ENCODE peak calls at places on chromosome 15, in four cellular contexts. U is HepG2, Y is K562, K is GM12878. I is an unnamed sample.

GRCh38 chr15:92801774-92802464 is 98.2 kb upstream of the CHD2 start:
- DNase-seq in U (peak), Y (peak), K (no peak), I (no peak)

GRCh38 chr15:81256916-81257315 is 60.2 kb downstream of the IL16 start:
- DNase-seq in U (no peak), Y (no peak), K (no peak), I (no peak)

GRCh38 chr15:87949214-87949933 is 307.2 kb downstream of the NTRK3 start:
- DNase-seq in U (no peak), Y (no peak), K (no peak), I (no peak)

GRCh38 chr15:57329582-57330367 is 46.5 kb upstream of the CGNL1 start:
- DNase-seq in U (no peak), Y (peak), K (no peak), I (no peak)

GRCh38 chr15:87755226-87755625 is 501.3 kb downstream of the NTRK3 start:
- DNase-seq in U (no peak), Y (no peak), K (no peak), I (no peak)

GRCh38 chr15:60000113-60000823 is 3.8 kb upstream of the FOXB1 start:
- DNase-seq in U (no peak), Y (no peak), K (no peak), I (no peak)

GRCh38 chr15:79370716-79371115 is 59.8 kb downstream of the TMED3 start:
- DNase-seq in U (no peak), Y (no peak), K (no peak), I (no peak)

GRCh38 chr15:65081758-65082157 is 5.2 kb downstream of the KBTBD13 start:
- DNase-seq in U (no peak), Y (no peak), K (no peak), I (no peak)

GRCh38 chr15:36880913-36881290 is 219.4 kb downstream of the MEIS2 start:
- DNase-seq in U (no peak), Y (no peak), K (no peak), I (no peak)

GRCh38 chr15:78302579-78302978 is 3.2 kb upstream of the SKIC8 start:
- DNase-seq in U (no peak), Y (no peak), K (no peak), I (no peak)

GRCh38 chr15:47786371-47786770 is 69.1 kb downstream of the SEMA6D start:
- DNase-seq in U (no peak), Y (no peak), K (no peak), I (no peak)

GRCh38 chr15:62455441-62455921 is 290.4 kb upstream of the C2CD4B start:
- DNase-seq in U (no peak), Y (no peak), K (no peak), I (no peak)

GRCh38 chr15:43484455-43484854 is 8.5 kb downstream of the TP53BP1 start:
- DNase-seq in U (no peak), Y (no peak), K (no peak), I (no peak)

GRCh38 chr15:58737298-58737697 is 12.2 kb downstream of the ADAM10 start:
- DNase-seq in U (no peak), Y (no peak), K (no peak), I (no peak)

GRCh38 chr15:40439461-40440299 is 1.1 kb upstream of the BAHD1 start:
- DNase-seq in U (peak), Y (peak), K (no peak), I (peak)

GRCh38 chr15:35485411-35485810 is 60.6 kb downstream of the DPH6 start:
- DNase-seq in U (no peak), Y (no peak), K (no peak), I (no peak)

GRCh38 chr15:42549052-42549491 is 434 bp downstream of the HAUS2 start:
- DNase-seq in U (peak), Y (no peak), K (no peak), I (no peak)

GRCh38 chr15:64842986-64843561 is 1.4 kb downstream of the PLEKHO2 start:
- DNase-seq in U (no peak), Y (no peak), K (no peak), I (no peak)

GRCh38 chr15:32131803-32132202 is 101.5 kb downstream of the CHRNA7 start:
- DNase-seq in U (no peak), Y (no peak), K (no peak), I (no peak)

GRCh38 chr15:75181780-75182179 is 19.9 kb upstream of the C15orf39 start:
- DNase-seq in U (peak), Y (no peak), K (no peak), I (no peak)

GRCh38 chr15:100264994-100265640 is 76.7 kb downstream of the ADAMTS17 start:
- DNase-seq in U (no peak), Y (no peak), K (no peak), I (peak)

GRCh38 chr15:60096157-60096556 is 92.0 kb downstream of the FOXB1 start:
- DNase-seq in U (no peak), Y (no peak), K (no peak), I (no peak)

GRCh38 chr15:65641723-65642475 is 20.2 kb downstream of the SLC24A1 start:
- DNase-seq in U (peak), Y (no peak), K (no peak), I (no peak)

GRCh38 chr15:69804786-69805185 is 292.9 kb downstream of the TLE3 start:
- DNase-seq in U (no peak), Y (no peak), K (no peak), I (no peak)

GRCh38 chr15:44033894-44034293 is 161.2 kb downstream of the FRMD5 start:
- DNase-seq in U (no peak), Y (no peak), K (no peak), I (no peak)

GRCh38 chr15:91068436-91068835 is 31.6 kb upstream of the SV2B start:
- DNase-seq in U (no peak), Y (no peak), K (no peak), I (no peak)

GRCh38 chr15:101424984-101425383 is 64.5 kb downstream of the PCSK6 start:
- DNase-seq in U (no peak), Y (no peak), K (no peak), I (no peak)

GRCh38 chr15:85711590-85712192 is 83.0 kb downstream of the KLHL25 start:
- DNase-seq in U (no peak), Y (no peak), K (no peak), I (no peak)

DNA sequence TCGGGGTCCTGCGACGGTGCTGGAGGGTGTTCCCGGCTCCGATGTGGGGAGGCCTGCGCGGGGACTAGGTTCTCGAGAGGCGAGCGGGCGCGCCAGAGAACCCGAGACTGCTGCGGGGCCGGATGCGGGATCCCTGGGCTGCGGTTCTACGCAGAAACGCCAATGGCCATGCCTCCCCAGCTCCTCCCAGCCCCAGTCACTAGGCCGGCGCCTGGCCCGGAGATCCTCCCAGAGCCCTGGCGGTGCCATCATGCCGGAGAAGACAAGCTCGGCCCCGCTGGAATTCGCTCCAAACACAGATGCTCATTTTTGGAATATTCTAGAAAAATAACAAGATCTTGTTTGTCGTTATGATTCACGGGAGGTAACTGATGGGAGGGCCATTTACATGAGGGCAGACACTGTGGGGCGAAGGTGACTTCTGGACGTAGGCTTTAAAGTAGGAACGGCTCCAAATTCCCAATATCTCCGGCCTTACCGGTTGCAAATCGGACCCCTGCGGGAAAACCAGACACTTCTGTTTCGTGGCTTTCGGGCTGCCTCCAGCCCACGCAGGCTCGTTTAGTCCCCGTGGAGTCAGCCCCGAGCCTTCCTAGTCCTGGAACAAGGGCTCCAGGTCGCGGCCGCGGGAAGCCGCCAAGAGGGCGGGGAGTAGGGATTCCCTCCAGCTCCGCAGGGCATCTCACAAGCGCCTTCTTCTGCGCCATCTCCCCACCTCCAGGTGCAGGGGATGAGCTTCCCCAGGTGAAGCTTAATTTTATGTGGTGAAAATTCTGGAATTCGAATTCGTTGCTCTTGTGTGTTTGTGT is 74.8 kb upstream of the POLG start:
- DNase-seq in U (no peak), Y (no peak), K (no peak), I (no peak)
- TF ChIP-seq FOXK2 in U (no peak), Y (no peak), K (no peak), I (no peak)

GRCh38 chr15:28123408-28124023 is 24.4 kb upstream of the OCA2 start:
- DNase-seq in U (peak), Y (peak), K (no peak), I (peak)
- TF ChIP-seq TARDBP in U (no peak), Y (no peak), K (no peak), I (no peak)

DNA sequence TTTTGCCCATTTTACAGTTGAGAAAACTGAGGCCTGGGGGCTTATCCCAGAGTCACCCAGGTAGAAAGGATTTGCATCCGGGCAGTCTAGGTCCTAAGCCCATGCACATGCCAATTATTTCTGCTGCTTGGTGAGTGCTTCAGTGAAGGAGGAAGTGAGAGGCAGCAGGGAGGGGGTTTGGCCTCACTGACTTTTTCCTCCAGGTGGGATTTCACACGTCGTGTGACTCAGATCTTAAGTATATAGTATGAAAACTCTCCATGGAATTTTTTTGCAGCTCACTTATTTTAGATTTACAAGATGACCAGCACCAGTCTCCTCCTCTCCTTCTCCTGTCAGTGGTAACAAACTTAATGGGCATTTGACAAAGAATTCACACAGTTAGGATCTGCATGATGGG is 4.6 kb downstream of the ITGA11 start:
- DNase-seq in U (no peak), Y (no peak), K (no peak), I (no peak)
- TF ChIP-seq FOXK2 in U (no peak), Y (no peak), K (no peak), I (no peak)

GRCh38 chr15:49435201-49435600 is 12.2 kb downstream of the FGF7 start:
- DNase-seq in U (no peak), Y (no peak), K (no peak), I (no peak)
- TF ChIP-seq TARDBP in U (no peak), Y (no peak), K (no peak), I (no peak)

GRCh38 chr15:96220657-96221056 is 109.8 kb upstream of the NR2F2 start:
- DNase-seq in U (no peak), Y (no peak), K (no peak), I (no peak)
- TF ChIP-seq FOXK2 in U (no peak), Y (no peak), K (no peak), I (no peak)

DNA sequence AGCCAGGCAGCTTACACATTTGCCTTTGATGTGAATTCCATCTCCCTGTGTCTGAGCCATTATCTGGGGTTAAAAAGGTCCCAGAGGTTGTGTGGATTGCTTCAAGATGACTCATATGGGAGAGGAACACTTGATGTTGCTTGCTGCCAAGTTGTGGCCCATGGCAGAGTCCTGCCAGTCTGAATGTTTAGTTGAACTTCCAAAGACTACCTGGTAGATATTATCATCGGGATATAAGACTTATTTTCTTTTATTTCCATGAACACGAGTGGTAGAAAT is 85.6 kb downstream of the TJP1 start:
- DNase-seq in U (peak), Y (no peak), K (no peak), I (no peak)
- TF ChIP-seq TARDBP in U (no peak), Y (no peak), K (no peak), I (no peak)

GRCh38 chr15:98900382-98900781 is 107.2 kb downstream of the PGPEP1L start:
- DNase-seq in U (no peak), Y (no peak), K (no peak), I (no peak)
- TF ChIP-seq FOXK2 in U (no peak), Y (no peak), K (no peak), I (no peak)

I was measured in HEK293T.